ENCODE peak calls at places on chromosomes 4 and X, in seven cellular contexts. B, J, C, V, L, U and W are unnamed samples.

GRCh38 chr4:33421887-33422286 is 2701.7 kb downstream of the PCDH7 start:
- DNase-seq in B (no peak), J (no peak), C (no peak), V (no peak), L (no peak), U (no peak), W (no peak)

GRCh38 chrX:13764765-13765164 is 30.2 kb downstream of the OFD1 start:
- DNase-seq in B (no peak), J (no peak), C (peak), V (no peak), L (no peak), U (no peak), W (no peak)

GRCh38 chr4:107349266-107349665 is 313.2 kb upstream of the DKK2 start:
- DNase-seq in B (no peak), J (peak), C (peak), V (peak), L (peak), U (no peak), W (no peak)

GRCh38 chrX:72180539-72180938 is 1.0 kb upstream of the PIN4 start:
- DNase-seq in B (no peak), J (no peak), C (no peak), V (no peak), L (no peak), U (no peak), W (peak)

GRCh38 chr4:68865178-68865638 is 49.4 kb downstream of the UGT2B10 start:
- DNase-seq in B (no peak), J (no peak), C (no peak), V (no peak), L (no peak), U (no peak), W (no peak)

GRCh38 chr4:143701365-143701764 is 890 bp upstream of the FREM3 start:
- DNase-seq in B (no peak), J (no peak), C (no peak), V (no peak), L (no peak), U (no peak), W (no peak)

GRCh38 chr4:77044458-77045124 is 31.2 kb downstream of the CCNI start:
- DNase-seq in B (no peak), J (peak), C (peak), V (peak), L (peak), U (no peak), W (peak)

GRCh38 chr4:4919926-4920325 is 60.5 kb downstream of the MSX1 start:
- DNase-seq in B (no peak), J (peak), C (no peak), V (no peak), L (no peak), U (no peak), W (no peak)

GRCh38 chrX:102958794-102959193 is 21.7 kb downstream of the RAB40AL start:
- DNase-seq in B (no peak), J (peak), C (peak), V (no peak), L (no peak), U (no peak), W (no peak)

GRCh38 chrX:46953137-46953527 is 40.9 kb downstream of the JADE3 start:
- DNase-seq in B (no peak), J (no peak), C (no peak), V (no peak), L (no peak), U (no peak), W (no peak)

GRCh38 chr4:148442830-148443549 is 776 bp upstream of the NR3C2 start:
- DNase-seq in B (no peak), J (peak), C (no peak), V (no peak), L (no peak), U (no peak), W (no peak)

GRCh38 chrX:39905475-39905889 is 192.3 kb downstream of the BCOR start:
- DNase-seq in B (no peak), J (no peak), C (peak), V (peak), L (no peak), U (no peak), W (no peak)

GRCh38 chr4:103018391-103019318 is 850 bp downstream of the SLC9B1 start:
- DNase-seq in B (no peak), J (peak), C (no peak), V (no peak), L (no peak), U (no peak), W (peak)

GRCh38 chr4:93199492-93199891 is 629.1 kb upstream of the ATOH1 start:
- DNase-seq in B (no peak), J (peak), C (peak), V (peak), L (peak), U (peak), W (peak)

GRCh38 chrX:135213200-135213844 is 38.5 kb upstream of the ETDA start:
- DNase-seq in B (no peak), J (no peak), C (no peak), V (no peak), L (no peak), U (no peak), W (no peak)

GRCh38 chr4:6873792-6874461 is 35.7 kb upstream of the TBC1D14 start:
- DNase-seq in B (peak), J (peak), C (peak), V (peak), L (peak), U (peak), W (peak)

GRCh38 chrX:34638116-34638515 is 19.0 kb downstream of the TMEM47 start:
- DNase-seq in B (no peak), J (peak), C (peak), V (peak), L (no peak), U (no peak), W (peak)

GRCh38 chrX:37578045-37578444 is 6.6 kb downstream of the LANCL3 start:
- DNase-seq in B (no peak), J (no peak), C (peak), V (peak), L (no peak), U (no peak), W (no peak)

GRCh38 chr4:168877779-168878491 is 132.1 kb downstream of the CBR4 start:
- DNase-seq in B (no peak), J (no peak), C (no peak), V (peak), L (no peak), U (no peak), W (no peak)